ENCODE peak calls at places on chromosomes 7 and 10, in six cellular contexts. B, M, H, Y, J and Z are unnamed samples.
A peak's percentile ranks its signal among the peaks of the same experiment; 100 is the strongest.

GRCh38 chr7:106619213-106619612 is 41.7 kb downstream of the CCDC71L start:
- DNase-seq in B (no peak), M (no peak), H (no peak), Y (no peak), J (no peak), Z (no peak)

GRCh38 chr10:119680050-119680449 is 28.9 kb downstream of the BAG3 start:
- DNase-seq in B (no peak), M (peak; percentile 96), H (peak; percentile 55), Y (peak; percentile 33), J (peak; percentile 85), Z (peak; percentile 66)

GRCh38 chr7:44229546-44230105 is 28.8 kb downstream of the YKT6 start:
- DNase-seq in B (no peak), M (no peak), H (no peak), Y (no peak), J (no peak), Z (no peak)

GRCh38 chr10:49311562-49312236 is 12.7 kb downstream of the C10orf71 start:
- DNase-seq in B (no peak), M (no peak), H (no peak), Y (no peak), J (no peak), Z (no peak)

GRCh38 chr7:99016196-99016595 is 127.7 kb downstream of the SMURF1 start:
- DNase-seq in B (no peak), M (no peak), H (no peak), Y (no peak), J (no peak), Z (no peak)

GRCh38 chr7:25840209-25840792 is 311.7 kb upstream of the NFE2L3 start:
- DNase-seq in B (no peak), M (no peak), H (no peak), Y (no peak), J (no peak), Z (no peak)

GRCh38 chr7:19144661-19145428 is at the start of gene FERD3L:
- DNase-seq in B (peak; percentile 62), M (no peak), H (no peak), Y (no peak), J (no peak), Z (no peak)

GRCh38 chr7:119935418-119936025 is 337.5 kb upstream of the KCND2 start:
- DNase-seq in B (no peak), M (peak; percentile 57), H (no peak), Y (peak; percentile 32), J (peak; percentile 54), Z (peak; percentile 1)

GRCh38 chr10:3867454-3868273 is 82.7 kb upstream of the KLF6 start:
- DNase-seq in B (no peak), M (peak; percentile 59), H (no peak), Y (no peak), J (no peak), Z (no peak)

GRCh38 chr10:131726460-131726861 is 174.3 kb upstream of the PPP2R2D start:
- DNase-seq in B (peak; percentile 43), M (no peak), H (no peak), Y (no peak), J (no peak), Z (no peak)

GRCh38 chr10:680146-680545 is 9.3 kb downstream of the DIP2C start:
- DNase-seq in B (no peak), M (no peak), H (no peak), Y (no peak), J (no peak), Z (no peak)

GRCh38 chr7:30970594-30971094 is 6.9 kb downstream of the GHRHR start:
- DNase-seq in B (no peak), M (no peak), H (no peak), Y (no peak), J (no peak), Z (no peak)

GRCh38 chr10:119595134-119595714 is 1.5 kb downstream of the TIAL1 start:
- DNase-seq in B (no peak), M (peak; percentile 65), H (no peak), Y (no peak), J (peak; percentile 65), Z (no peak)

GRCh38 chr10:65861249-65861648 is 1064.6 kb upstream of the LRRTM3 start:
- DNase-seq in B (no peak), M (peak; percentile 82), H (no peak), Y (peak; percentile 28), J (no peak), Z (no peak)

GRCh38 chr7:111992601-111993000 is 213.6 kb downstream of the DOCK4 start:
- DNase-seq in B (no peak), M (no peak), H (no peak), Y (no peak), J (no peak), Z (no peak)

GRCh38 chr10:34504534-34504933 is 310.6 kb downstream of the PARD3 start:
- DNase-seq in B (no peak), M (peak; percentile 84), H (no peak), Y (peak; percentile 70), J (peak; percentile 60), Z (no peak)

GRCh38 chr7:55043691-55044090 is 24.9 kb downstream of the EGFR start:
- DNase-seq in B (no peak), M (peak; percentile 91), H (no peak), Y (no peak), J (no peak), Z (no peak)

GRCh38 chr7:99418260-99418659 is 9.5 kb downstream of the BUD31 start:
- DNase-seq in B (no peak), M (no peak), H (no peak), Y (no peak), J (no peak), Z (no peak)

GRCh38 chr7:68730194-68730593 is 868.1 kb upstream of the AUTS2 start:
- DNase-seq in B (no peak), M (no peak), H (no peak), Y (no peak), J (no peak), Z (no peak)
- H3K4me3 ChIP-seq in B (no peak overlapping the region), M (no peak overlapping the region), H (no peak overlapping the region), Y (no peak overlapping the region), J (no peak overlapping the region), Z (no peak overlapping the region)

DNA sequence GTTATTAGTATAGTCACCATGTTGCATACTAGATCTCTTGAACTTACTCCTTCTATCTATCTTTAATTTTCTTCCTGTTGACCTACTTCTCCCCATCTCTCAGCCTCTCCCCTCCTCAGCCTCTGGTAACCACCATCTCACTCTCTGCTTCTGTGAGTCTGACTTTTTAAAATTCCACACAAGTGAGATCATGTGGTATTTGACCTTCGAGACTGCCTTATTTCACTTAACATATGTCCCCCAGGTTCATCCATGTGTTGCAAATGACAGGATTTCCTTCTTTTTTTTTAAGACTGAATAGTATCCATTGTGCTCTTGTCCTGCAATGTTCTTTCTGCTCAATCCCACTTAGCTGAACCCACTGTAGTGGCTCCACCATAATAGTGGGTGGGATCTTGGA is 51.4 kb upstream of the DNAJC1 start:
- DNase-seq in B (no peak), M (no peak), H (no peak), Y (no peak), J (peak; percentile 5), Z (peak; percentile 35)
- TF ChIP-seq CTCF in B (no peak), M (no peak), H (no peak), Y (no peak), J (no peak), Z (no peak)

GRCh38 chr7:1535695-1536094 is 5.2 kb downstream of the MAFK start:
- DNase-seq in B (no peak), M (no peak), H (no peak), Y (no peak), J (no peak), Z (no peak)
- H3K4me3 ChIP-seq in B (peak overlapping the region; percentile 89), M (no peak overlapping the region), H (no peak overlapping the region), Y (no peak overlapping the region), J (no peak overlapping the region), Z (no peak overlapping the region)

DNA sequence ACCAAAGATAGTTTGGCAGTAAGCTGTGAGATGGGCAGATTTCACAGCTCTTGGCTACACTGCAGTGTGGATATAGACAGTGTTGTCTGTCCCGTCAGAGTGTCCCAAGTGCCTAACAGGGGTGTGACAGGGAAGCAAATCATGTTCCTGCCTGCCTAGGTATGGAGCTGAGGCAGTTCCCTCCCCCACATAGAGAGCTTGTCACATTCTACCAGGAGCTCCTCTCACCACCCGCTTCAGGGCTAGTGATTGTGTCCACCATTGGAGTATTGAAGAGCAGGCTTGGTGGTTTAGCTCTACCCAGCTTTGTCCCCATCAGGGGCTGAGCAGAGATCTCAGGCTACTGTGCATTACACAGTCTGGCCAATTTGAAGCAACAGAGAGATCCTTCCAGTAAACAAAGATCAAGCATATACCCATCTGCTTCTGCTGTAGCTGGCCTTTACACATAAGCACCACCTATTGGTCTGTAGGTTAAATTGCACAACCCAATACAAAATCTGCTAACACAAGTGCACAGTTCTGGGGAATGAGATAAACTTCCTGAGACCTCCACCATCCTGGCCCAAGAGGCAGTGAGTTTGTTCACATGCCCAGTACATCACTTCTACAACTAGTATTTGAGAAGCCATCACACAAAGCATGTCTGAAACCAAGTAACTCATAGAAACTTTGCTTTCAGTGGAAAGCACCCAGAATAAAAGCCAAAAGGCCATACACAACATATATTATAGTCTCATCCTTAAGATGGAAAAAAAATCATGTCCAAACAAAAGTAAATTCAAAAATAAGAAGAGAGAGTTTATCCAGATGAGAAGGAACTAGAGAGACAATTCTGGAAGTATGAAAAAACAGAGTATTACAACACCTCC is 67.3 kb downstream of the GLCCI1 start:
- DNase-seq in B (no peak), M (peak; percentile 56), H (no peak), Y (peak; percentile 10), J (peak; percentile 54), Z (peak; percentile 22)
- TF ChIP-seq CTCF in B (no peak), M (peak; percentile 59), H (peak; percentile 63), Y (peak; percentile 13), J (peak; percentile 47), Z (peak; percentile 60)

GRCh38 chr7:131554880-131555516 is 1.4 kb downstream of the PODXL start:
- DNase-seq in B (no peak), M (no peak), H (no peak), Y (no peak), J (no peak), Z (no peak)
- H3K4me3 ChIP-seq in B (peak overlapping the region; percentile 77), M (no peak overlapping the region), H (no peak overlapping the region), Y (peak overlapping the region; percentile 61), J (peak overlapping the region; percentile 54), Z (peak overlapping the region; percentile 41)

GRCh38 chr7:158428131-158428841 is 159.3 kb downstream of the PTPRN2 start:
- DNase-seq in B (no peak), M (no peak), H (no peak), Y (no peak), J (no peak), Z (no peak)
- TF ChIP-seq CTCF in B (no peak), M (no peak), H (no peak), Y (no peak), J (no peak), Z (no peak)